ENCODE peak calls at places on chromosome 13, in four cellular contexts. One of them, this sample, is unnamed.
A peak's percentile ranks its signal among the peaks of the same experiment; 100 is the strongest.

GRCh38 chr13:111516712-111517640 is 196.5 kb downstream of the TEX29 start:
- ATAC-seq in activated CD8-positive, alpha-beta T cell treated with anti-CD3 and anti-CD28 coated beads for 36 hours: no peak
- ATAC-seq in psoas muscle: no peak
- ATAC-seq in activated CD8-positive, alpha-beta memory T cell treated with anti-CD3 and anti-CD28 coated beads, Interleukin-2, amount 10 ng/mL, durations not matched to agents 7 days and 5 days: no peak
- ATAC-seq in this sample: no peak

GRCh38 chr13:101298517-101298916 is 117.8 kb downstream of the NALCN start:
- ATAC-seq in psoas muscle: no peak
- ATAC-seq in activated CD8-positive, alpha-beta T cell treated with anti-CD3 and anti-CD28 coated beads for 36 hours: no peak
- ATAC-seq in activated CD8-positive, alpha-beta memory T cell treated with anti-CD3 and anti-CD28 coated beads, Interleukin-2, amount 10 ng/mL, durations not matched to agents 7 days and 5 days: no peak
- ATAC-seq in this sample: no peak

GRCh38 chr13:36362251-36362650 is 16.1 kb upstream of the SPART start:
- ATAC-seq in psoas muscle: no peak
- ATAC-seq in activated CD8-positive, alpha-beta memory T cell treated with anti-CD3 and anti-CD28 coated beads, Interleukin-2, amount 10 ng/mL, durations not matched to agents 7 days and 5 days: no peak
- ATAC-seq in activated CD8-positive, alpha-beta T cell treated with anti-CD3 and anti-CD28 coated beads for 36 hours: peak; percentile 37
- ATAC-seq in this sample: peak; percentile 74

GRCh38 chr13:27592865-27593264 is 27.5 kb downstream of the LNX2 start:
- ATAC-seq in psoas muscle: no peak
- ATAC-seq in activated CD8-positive, alpha-beta T cell treated with anti-CD3 and anti-CD28 coated beads for 36 hours: no peak
- ATAC-seq in activated CD8-positive, alpha-beta memory T cell treated with anti-CD3 and anti-CD28 coated beads, Interleukin-2, amount 10 ng/mL, durations not matched to agents 7 days and 5 days: no peak
- ATAC-seq in this sample: no peak

GRCh38 chr13:20667857-20668256 is 35.6 kb upstream of the IL17D start:
- ATAC-seq in psoas muscle: no peak
- ATAC-seq in activated CD8-positive, alpha-beta memory T cell treated with anti-CD3 and anti-CD28 coated beads, Interleukin-2, amount 10 ng/mL, durations not matched to agents 7 days and 5 days: peak; percentile 33
- ATAC-seq in activated CD8-positive, alpha-beta T cell treated with anti-CD3 and anti-CD28 coated beads for 36 hours: peak; percentile 55
- ATAC-seq in this sample: no peak

GRCh38 chr13:42707596-42707995 is 73.8 kb upstream of the FAM216B start:
- ATAC-seq in activated CD8-positive, alpha-beta memory T cell treated with anti-CD3 and anti-CD28 coated beads, Interleukin-2, amount 10 ng/mL, durations not matched to agents 7 days and 5 days: no peak
- ATAC-seq in psoas muscle: no peak
- ATAC-seq in activated CD8-positive, alpha-beta T cell treated with anti-CD3 and anti-CD28 coated beads for 36 hours: no peak
- ATAC-seq in this sample: no peak

GRCh38 chr13:100887729-100888151 is 213.1 kb upstream of the TMTC4 start:
- ATAC-seq in psoas muscle: no peak
- ATAC-seq in activated CD8-positive, alpha-beta memory T cell treated with anti-CD3 and anti-CD28 coated beads, Interleukin-2, amount 10 ng/mL, durations not matched to agents 7 days and 5 days: no peak
- ATAC-seq in activated CD8-positive, alpha-beta T cell treated with anti-CD3 and anti-CD28 coated beads for 36 hours: no peak
- ATAC-seq in this sample: no peak

GRCh38 chr13:40428354-40428753 is 238.1 kb downstream of the FOXO1 start:
- ATAC-seq in activated CD8-positive, alpha-beta memory T cell treated with anti-CD3 and anti-CD28 coated beads, Interleukin-2, amount 10 ng/mL, durations not matched to agents 7 days and 5 days: no peak
- ATAC-seq in activated CD8-positive, alpha-beta T cell treated with anti-CD3 and anti-CD28 coated beads for 36 hours: no peak
- ATAC-seq in psoas muscle: no peak
- ATAC-seq in this sample: no peak

GRCh38 chr13:79379274-79379673 is 26.8 kb downstream of the RBM26 start:
- ATAC-seq in activated CD8-positive, alpha-beta memory T cell treated with anti-CD3 and anti-CD28 coated beads, Interleukin-2, amount 10 ng/mL, durations not matched to agents 7 days and 5 days: no peak
- ATAC-seq in activated CD8-positive, alpha-beta T cell treated with anti-CD3 and anti-CD28 coated beads for 36 hours: no peak
- ATAC-seq in psoas muscle: no peak
- ATAC-seq in this sample: no peak

GRCh38 chr13:20193924-20194631 is 1.3 kb upstream of the GJB2 start:
- ATAC-seq in psoas muscle: no peak
- ATAC-seq in activated CD8-positive, alpha-beta T cell treated with anti-CD3 and anti-CD28 coated beads for 36 hours: peak; percentile 46
- ATAC-seq in activated CD8-positive, alpha-beta memory T cell treated with anti-CD3 and anti-CD28 coated beads, Interleukin-2, amount 10 ng/mL, durations not matched to agents 7 days and 5 days: peak; percentile 7
- ATAC-seq in this sample: no peak

GRCh38 chr13:112756081-112756480 is 66.2 kb downstream of the ATP11A start:
- ATAC-seq in psoas muscle: no peak
- ATAC-seq in activated CD8-positive, alpha-beta T cell treated with anti-CD3 and anti-CD28 coated beads for 36 hours: no peak
- ATAC-seq in activated CD8-positive, alpha-beta memory T cell treated with anti-CD3 and anti-CD28 coated beads, Interleukin-2, amount 10 ng/mL, durations not matched to agents 7 days and 5 days: no peak
- ATAC-seq in this sample: no peak

GRCh38 chr13:111210488-111210887 is 95.4 kb downstream of the ARHGEF7 start:
- ATAC-seq in psoas muscle: peak; percentile 60
- ATAC-seq in activated CD8-positive, alpha-beta memory T cell treated with anti-CD3 and anti-CD28 coated beads, Interleukin-2, amount 10 ng/mL, durations not matched to agents 7 days and 5 days: no peak
- ATAC-seq in activated CD8-positive, alpha-beta T cell treated with anti-CD3 and anti-CD28 coated beads for 36 hours: no peak
- ATAC-seq in this sample: peak; percentile 67

GRCh38 chr13:108855737-108856387 is 226.5 kb downstream of the MYO16 start:
- ATAC-seq in activated CD8-positive, alpha-beta T cell treated with anti-CD3 and anti-CD28 coated beads for 36 hours: no peak
- ATAC-seq in psoas muscle: no peak
- ATAC-seq in activated CD8-positive, alpha-beta memory T cell treated with anti-CD3 and anti-CD28 coated beads, Interleukin-2, amount 10 ng/mL, durations not matched to agents 7 days and 5 days: no peak
- ATAC-seq in this sample: no peak

GRCh38 chr13:29005035-29005434 is 184.9 kb downstream of the MTUS2 start:
- ATAC-seq in activated CD8-positive, alpha-beta memory T cell treated with anti-CD3 and anti-CD28 coated beads, Interleukin-2, amount 10 ng/mL, durations not matched to agents 7 days and 5 days: no peak
- ATAC-seq in psoas muscle: no peak
- ATAC-seq in activated CD8-positive, alpha-beta T cell treated with anti-CD3 and anti-CD28 coated beads for 36 hours: no peak
- ATAC-seq in this sample: no peak

GRCh38 chr13:91383836-91384235 is 14.6 kb upstream of the GPC5 start:
- ATAC-seq in activated CD8-positive, alpha-beta memory T cell treated with anti-CD3 and anti-CD28 coated beads, Interleukin-2, amount 10 ng/mL, durations not matched to agents 7 days and 5 days: no peak
- ATAC-seq in activated CD8-positive, alpha-beta T cell treated with anti-CD3 and anti-CD28 coated beads for 36 hours: peak; percentile 76
- ATAC-seq in psoas muscle: no peak
- ATAC-seq in this sample: no peak

GRCh38 chr13:31476753-31477152 is 262.6 kb upstream of the RXFP2 start:
- ATAC-seq in psoas muscle: no peak
- ATAC-seq in activated CD8-positive, alpha-beta memory T cell treated with anti-CD3 and anti-CD28 coated beads, Interleukin-2, amount 10 ng/mL, durations not matched to agents 7 days and 5 days: no peak
- ATAC-seq in activated CD8-positive, alpha-beta T cell treated with anti-CD3 and anti-CD28 coated beads for 36 hours: no peak
- ATAC-seq in this sample: no peak

GRCh38 chr13:98892077-98892476 is 85.8 kb downstream of the DOCK9 start:
- ATAC-seq in activated CD8-positive, alpha-beta memory T cell treated with anti-CD3 and anti-CD28 coated beads, Interleukin-2, amount 10 ng/mL, durations not matched to agents 7 days and 5 days: no peak
- ATAC-seq in psoas muscle: no peak
- ATAC-seq in activated CD8-positive, alpha-beta T cell treated with anti-CD3 and anti-CD28 coated beads for 36 hours: no peak
- ATAC-seq in this sample: no peak

This sample was measured in gastroesophageal sphincter.